ENCODE peak calls at places on chromosome 22, in eight cellular contexts. One of them, this sample, is unnamed.

GRCh38 chr22:31753005-31753633 is 700 bp upstream of the DEPDC5 start:
- DNase-seq in GM12865: peak
- DNase-seq in HFF-Myc: no peak
- DNase-seq in H1: peak
- DNase-seq in heart right ventricle: peak
- DNase-seq in ovary: peak
- DNase-seq in brain microvascular endothelial cell: no peak
- DNase-seq in HL-60: peak
- DNase-seq in this sample: no peak

GRCh38 chr22:25070870-25071465 is 118.5 kb downstream of the KIAA1671 start:
- DNase-seq in HL-60: no peak
- DNase-seq in heart right ventricle: no peak
- DNase-seq in HFF-Myc: no peak
- DNase-seq in brain microvascular endothelial cell: no peak
- DNase-seq in ovary: no peak
- DNase-seq in H1: no peak
- DNase-seq in GM12865: peak
- DNase-seq in this sample: no peak

GRCh38 chr22:22931557-22932270 is 44.1 kb downstream of the IGLL5 start:
- DNase-seq in HL-60: no peak
- DNase-seq in HFF-Myc: no peak
- DNase-seq in GM12865: peak
- DNase-seq in heart right ventricle: no peak
- DNase-seq in brain microvascular endothelial cell: no peak
- DNase-seq in ovary: no peak
- DNase-seq in H1: no peak
- DNase-seq in this sample: no peak

GRCh38 chr22:22721681-22722309 is 77.4 kb downstream of the GGTLC2 start:
- DNase-seq in brain microvascular endothelial cell: peak
- DNase-seq in heart right ventricle: no peak
- DNase-seq in HL-60: no peak
- DNase-seq in GM12865: peak
- DNase-seq in HFF-Myc: no peak
- DNase-seq in ovary: peak
- DNase-seq in H1: no peak
- DNase-seq in this sample: peak

GRCh38 chr22:21044931-21045584 is 688 bp upstream of the LRRC74B start:
- DNase-seq in GM12865: no peak
- DNase-seq in HFF-Myc: no peak
- DNase-seq in heart right ventricle: no peak
- DNase-seq in ovary: no peak
- DNase-seq in HL-60: no peak
- DNase-seq in H1: no peak
- DNase-seq in brain microvascular endothelial cell: peak
- DNase-seq in this sample: no peak

GRCh38 chr22:25134028-25134427 is 65.6 kb upstream of the CRYBB3 start:
- DNase-seq in brain microvascular endothelial cell: no peak
- DNase-seq in GM12865: no peak
- DNase-seq in HL-60: no peak
- DNase-seq in HFF-Myc: no peak
- DNase-seq in H1: no peak
- DNase-seq in ovary: no peak
- DNase-seq in heart right ventricle: no peak
- DNase-seq in this sample: no peak

GRCh38 chr22:49934144-49934890 is 15.9 kb downstream of the CRELD2 start:
- DNase-seq in HL-60: no peak
- DNase-seq in heart right ventricle: peak
- DNase-seq in ovary: peak
- DNase-seq in brain microvascular endothelial cell: no peak
- DNase-seq in GM12865: no peak
- DNase-seq in H1: no peak
- DNase-seq in HFF-Myc: no peak
- DNase-seq in this sample: no peak

GRCh38 chr22:21079493-21079892 is 33.7 kb downstream of the LRRC74B start:
- DNase-seq in heart right ventricle: no peak
- DNase-seq in HL-60: no peak
- DNase-seq in HFF-Myc: no peak
- DNase-seq in H1: no peak
- DNase-seq in GM12865: no peak
- DNase-seq in brain microvascular endothelial cell: no peak
- DNase-seq in ovary: no peak
- DNase-seq in this sample: no peak

GRCh38 chr22:26529345-26529744 is 17.1 kb upstream of the TFIP11 start:
- DNase-seq in brain microvascular endothelial cell: no peak
- DNase-seq in H1: no peak
- DNase-seq in HFF-Myc: no peak
- DNase-seq in ovary: no peak
- DNase-seq in HL-60: peak
- DNase-seq in heart right ventricle: no peak
- DNase-seq in GM12865: no peak
- DNase-seq in this sample: no peak

GRCh38 chr22:48884786-48885185 is 942.9 kb downstream of the BRD1 start:
- DNase-seq in H1: no peak
- DNase-seq in ovary: no peak
- DNase-seq in HL-60: no peak
- DNase-seq in heart right ventricle: no peak
- DNase-seq in GM12865: no peak
- DNase-seq in HFF-Myc: no peak
- DNase-seq in brain microvascular endothelial cell: no peak
- DNase-seq in this sample: no peak

GRCh38 chr22:20783844-20784723 is 10.2 kb downstream of the SERPIND1 start:
- DNase-seq in heart right ventricle: no peak
- DNase-seq in GM12865: peak
- DNase-seq in HL-60: peak
- DNase-seq in H1: peak
- DNase-seq in brain microvascular endothelial cell: peak
- DNase-seq in HFF-Myc: peak
- DNase-seq in ovary: no peak
- DNase-seq in this sample: no peak

GRCh38 chr22:25085930-25086901 is 113.4 kb upstream of the CRYBB3 start:
- DNase-seq in GM12865: peak
- DNase-seq in brain microvascular endothelial cell: no peak
- DNase-seq in HL-60: no peak
- DNase-seq in ovary: no peak
- DNase-seq in H1: no peak
- DNase-seq in heart right ventricle: peak
- DNase-seq in HFF-Myc: no peak
- DNase-seq in this sample: peak

DNA sequence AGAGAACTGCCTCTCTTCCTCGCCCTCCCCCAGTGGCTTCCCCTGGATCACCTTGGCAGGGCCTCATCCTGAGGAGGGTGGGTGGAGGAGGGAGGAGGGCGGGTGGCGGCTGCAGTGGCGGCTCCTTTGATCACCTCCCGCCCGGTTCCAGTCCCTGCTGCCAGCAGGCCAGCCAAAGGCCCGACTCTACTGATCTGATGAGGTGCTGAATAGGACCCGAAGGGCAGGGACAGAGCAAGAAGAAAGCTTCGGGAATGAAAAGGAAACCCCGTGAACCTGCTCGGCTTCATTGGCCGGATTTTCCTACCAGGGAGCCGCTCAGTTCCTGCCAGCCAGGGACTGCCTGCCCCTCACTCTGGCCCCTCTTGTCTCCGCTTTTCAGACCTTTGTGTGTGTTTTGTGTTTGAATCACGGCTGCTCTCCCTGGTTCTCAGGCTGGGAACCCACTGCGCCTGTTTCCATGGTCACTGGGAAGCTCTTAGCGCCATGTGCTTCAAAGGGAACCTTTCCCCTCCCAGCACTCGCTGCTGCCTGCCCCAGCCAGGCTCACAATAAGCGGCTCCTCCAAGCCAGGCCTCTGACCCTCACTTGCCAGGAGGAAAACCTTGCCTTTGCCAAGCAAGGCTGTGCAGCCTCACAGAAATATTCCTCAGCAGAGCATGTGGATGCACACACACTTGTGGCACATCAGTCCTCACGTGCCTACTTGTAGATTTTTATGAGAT is 56.8 kb downstream of the C22orf31 start:
- DNase-seq in H1: peak
- DNase-seq in ovary: peak
- DNase-seq in GM12865: no peak
- DNase-seq in HFF-Myc: no peak
- DNase-seq in brain microvascular endothelial cell: no peak
- DNase-seq in heart right ventricle: peak
- DNase-seq in HL-60: no peak
- DNase-seq in this sample: no peak
- H3K4me3 ChIP-seq in H1: no peak
- H3K4me3 ChIP-seq in ovary: no peak
- H3K4me3 ChIP-seq in GM12865: no peak
- H3K4me3 ChIP-seq in HFF-Myc: no peak
- H3K4me3 ChIP-seq in brain microvascular endothelial cell: no peak
- H3K4me3 ChIP-seq in heart right ventricle: peak
- H3K4me3 ChIP-seq in HL-60: no peak
- H3K4me3 ChIP-seq in this sample: peak

GRCh38 chr22:46934172-46934745 is 171.8 kb downstream of the TBC1D22A start:
- DNase-seq in H1: no peak
- DNase-seq in brain microvascular endothelial cell: no peak
- DNase-seq in heart right ventricle: no peak
- DNase-seq in ovary: no peak
- DNase-seq in HL-60: no peak
- DNase-seq in GM12865: no peak
- DNase-seq in HFF-Myc: no peak
- DNase-seq in this sample: no peak

GRCh38 chr22:46936378-46936916 is 174.0 kb downstream of the TBC1D22A start:
- DNase-seq in heart right ventricle: no peak
- DNase-seq in GM12865: no peak
- DNase-seq in H1: peak
- DNase-seq in HL-60: no peak
- DNase-seq in brain microvascular endothelial cell: no peak
- DNase-seq in ovary: peak
- DNase-seq in HFF-Myc: no peak
- DNase-seq in this sample: peak

GRCh38 chr22:46935506-46936377 is 173.3 kb downstream of the TBC1D22A start:
- DNase-seq in heart right ventricle: no peak
- DNase-seq in H1: peak
- DNase-seq in ovary: no peak
- DNase-seq in brain microvascular endothelial cell: no peak
- DNase-seq in HL-60: no peak
- DNase-seq in HFF-Myc: no peak
- DNase-seq in GM12865: no peak
- DNase-seq in this sample: no peak

GRCh38 chr22:46933526-46933925 is 171.1 kb downstream of the TBC1D22A start:
- DNase-seq in H1: peak
- DNase-seq in GM12865: peak
- DNase-seq in HL-60: no peak
- DNase-seq in heart right ventricle: no peak
- DNase-seq in brain microvascular endothelial cell: no peak
- DNase-seq in HFF-Myc: no peak
- DNase-seq in ovary: no peak
- DNase-seq in this sample: no peak

GRCh38 chr22:46934746-46935491 is 172.5 kb downstream of the TBC1D22A start:
- DNase-seq in brain microvascular endothelial cell: peak
- DNase-seq in HL-60: no peak
- DNase-seq in GM12865: peak
- DNase-seq in HFF-Myc: peak
- DNase-seq in ovary: no peak
- DNase-seq in heart right ventricle: no peak
- DNase-seq in H1: peak
- DNase-seq in this sample: peak
- H3K4me3 ChIP-seq in brain microvascular endothelial cell: no peak
- H3K4me3 ChIP-seq in HL-60: no peak
- H3K4me3 ChIP-seq in GM12865: no peak
- H3K4me3 ChIP-seq in HFF-Myc: no peak
- H3K4me3 ChIP-seq in ovary: no peak
- H3K4me3 ChIP-seq in heart right ventricle: no peak
- H3K4me3 ChIP-seq in H1: no peak
- H3K4me3 ChIP-seq in this sample: no peak

GRCh38 chr22:35384567-35384966 is 3.7 kb downstream of the HMOX1 start:
- DNase-seq in ovary: no peak
- DNase-seq in GM12865: no peak
- DNase-seq in H1: no peak
- DNase-seq in heart right ventricle: no peak
- DNase-seq in brain microvascular endothelial cell: no peak
- DNase-seq in HL-60: no peak
- DNase-seq in HFF-Myc: no peak
- DNase-seq in this sample: no peak
- H3K4me3 ChIP-seq in ovary: no peak
- H3K4me3 ChIP-seq in GM12865: no peak
- H3K4me3 ChIP-seq in H1: no peak
- H3K4me3 ChIP-seq in heart right ventricle: no peak
- H3K4me3 ChIP-seq in brain microvascular endothelial cell: no peak
- H3K4me3 ChIP-seq in HL-60: no peak
- H3K4me3 ChIP-seq in HFF-Myc: no peak
- H3K4me3 ChIP-seq in this sample: no peak

GRCh38 chr22:45506961-45507360 is 4.3 kb downstream of the FBLN1 start:
- DNase-seq in heart right ventricle: no peak
- DNase-seq in HL-60: no peak
- DNase-seq in GM12865: no peak
- DNase-seq in ovary: no peak
- DNase-seq in HFF-Myc: no peak
- DNase-seq in brain microvascular endothelial cell: no peak
- DNase-seq in H1: no peak
- DNase-seq in this sample: no peak

GRCh38 chr22:45507798-45508197 is 5.1 kb downstream of the FBLN1 start:
- DNase-seq in heart right ventricle: no peak
- DNase-seq in ovary: no peak
- DNase-seq in HL-60: no peak
- DNase-seq in H1: no peak
- DNase-seq in HFF-Myc: no peak
- DNase-seq in GM12865: no peak
- DNase-seq in brain microvascular endothelial cell: no peak
- DNase-seq in this sample: no peak

GRCh38 chr22:45503816-45504702 is 1.4 kb downstream of the FBLN1 start:
- DNase-seq in ovary: no peak
- DNase-seq in HFF-Myc: no peak
- DNase-seq in heart right ventricle: no peak
- DNase-seq in brain microvascular endothelial cell: peak
- DNase-seq in HL-60: peak
- DNase-seq in GM12865: no peak
- DNase-seq in H1: peak
- DNase-seq in this sample: no peak

GRCh38 chr22:45504703-45505341 is 2.1 kb downstream of the FBLN1 start:
- DNase-seq in HL-60: no peak
- DNase-seq in heart right ventricle: peak
- DNase-seq in H1: peak
- DNase-seq in brain microvascular endothelial cell: no peak
- DNase-seq in GM12865: no peak
- DNase-seq in HFF-Myc: no peak
- DNase-seq in ovary: peak
- DNase-seq in this sample: no peak

DNA sequence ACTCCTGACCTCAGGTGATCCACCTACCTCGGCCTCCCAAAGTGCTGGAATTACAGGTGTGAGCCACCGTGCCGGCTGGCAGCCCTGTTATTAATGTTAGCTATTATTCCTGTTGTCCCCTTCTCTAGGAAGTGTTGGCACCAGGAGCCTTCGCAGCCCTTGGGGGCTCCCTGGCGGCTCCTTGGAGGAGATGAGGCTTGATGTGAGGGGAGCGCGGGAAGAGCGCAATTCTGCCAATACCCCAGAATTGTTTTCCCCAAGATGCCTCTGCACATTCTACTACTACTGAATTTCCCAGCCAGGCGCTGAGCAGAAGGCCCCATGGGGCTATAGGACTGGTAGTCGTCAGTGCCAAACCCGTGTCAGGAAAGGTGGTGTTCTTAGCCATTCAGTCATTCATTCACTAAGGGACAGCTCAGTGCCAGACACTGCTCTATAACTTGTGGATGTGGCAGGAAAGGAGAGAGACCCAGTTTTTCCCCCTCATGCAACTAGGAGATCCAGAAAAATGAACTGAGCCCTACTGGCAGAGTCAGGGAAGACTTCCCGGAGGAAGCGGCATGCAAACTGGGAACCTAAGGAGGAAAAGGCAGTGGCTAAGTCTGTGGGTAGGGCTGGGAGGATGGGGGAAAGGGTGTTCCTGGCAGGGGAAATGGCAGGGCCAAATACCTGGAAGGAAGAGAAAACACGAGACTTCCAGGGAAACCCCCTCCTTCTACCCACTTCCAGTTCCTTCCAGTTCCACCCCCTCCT is 3.5 kb downstream of the FBLN1 start:
- DNase-seq in GM12865: no peak
- DNase-seq in brain microvascular endothelial cell: no peak
- DNase-seq in HL-60: no peak
- DNase-seq in HFF-Myc: no peak
- DNase-seq in heart right ventricle: no peak
- DNase-seq in H1: no peak
- DNase-seq in ovary: no peak
- DNase-seq in this sample: no peak
- H3K4me3 ChIP-seq in GM12865: no peak
- H3K4me3 ChIP-seq in brain microvascular endothelial cell: no peak
- H3K4me3 ChIP-seq in HL-60: no peak
- H3K4me3 ChIP-seq in HFF-Myc: peak
- H3K4me3 ChIP-seq in heart right ventricle: no peak
- H3K4me3 ChIP-seq in H1: no peak
- H3K4me3 ChIP-seq in ovary: no peak
- H3K4me3 ChIP-seq in this sample: no peak